ENCODE peak calls at places on chromosomes 2 and 18, in four cellular contexts. U, T, M and F are unnamed samples. For H3K36me3 and H3K9me3, the result is how much of the 10 kb centered on the place peaks cover.

GRCh38 chr18:49722472-49722871 is 90.9 kb downstream of the ACAA2 start:
- DNase-seq in U (no peak), T (no peak), M (no peak), F (no peak)

GRCh38 chr18:13538630-13539029 is 187.7 kb downstream of the FAM210A start:
- DNase-seq in T (no peak), U (no peak), M (no peak), F (no peak)

GRCh38 chr18:8610442-8610801 is 1.2 kb downstream of the RAB12 start:
- DNase-seq in U (no peak), T (peak), M (no peak), F (peak)

GRCh38 chr2:197307236-197307932 is 3.2 kb downstream of the ANKRD44 start:
- DNase-seq in M (no peak), U (no peak), T (no peak), F (no peak)

GRCh38 chr2:43136862-43137261 is 89.5 kb downstream of the ZFP36L2 start:
- DNase-seq in U (no peak), T (no peak), M (no peak), F (no peak)

GRCh38 chr2:194383404-194383803 is 1273.6 kb upstream of the SLC39A10 start:
- DNase-seq in M (no peak), U (no peak), T (no peak), F (no peak)

GRCh38 chr2:226190479-226191252 is 609.0 kb downstream of the IRS1 start:
- DNase-seq in U (no peak), T (peak), M (no peak), F (no peak)

GRCh38 chr2:38652431-38653273 is 13.3 kb upstream of the GALM start:
- DNase-seq in T (no peak), U (no peak), M (no peak), F (no peak)

GRCh38 chr2:158025263-158025996 is 76.2 kb upstream of the UPP2 start:
- DNase-seq in T (peak), U (no peak), M (no peak), F (no peak)

GRCh38 chr2:186946896-186947467 is 98.0 kb upstream of the ZSWIM2 start:
- DNase-seq in M (no peak), T (no peak), U (no peak), F (no peak)

GRCh38 chr18:57429607-57430165 is 5.5 kb upstream of the ONECUT2 start:
- DNase-seq in T (no peak), U (no peak), M (no peak), F (no peak)

GRCh38 chr2:163269375-163270021 is 430.9 kb upstream of the KCNH7 start:
- DNase-seq in T (peak), U (no peak), M (no peak), F (peak)

GRCh38 chr2:86706220-86706619 is 13.9 kb upstream of the RMND5A start:
- DNase-seq in M (no peak), T (no peak), U (no peak), F (no peak)

GRCh38 chr18:74498712-74499629 is 2.8 kb downstream of the CNDP2 start:
- DNase-seq in T (no peak), M (no peak), U (no peak), F (peak)

GRCh38 chr18:49464718-49465598 is 4.5 kb upstream of the DYM start:
- DNase-seq in M (no peak), T (no peak), U (no peak), F (no peak)

GRCh38 chr2:138276367-138276766 is 225.2 kb upstream of the SPOPL start:
- DNase-seq in M (no peak), T (no peak), U (no peak), F (no peak)

GRCh38 chr2:121826036-121826435 is 70.6 kb downstream of the TSN start:
- DNase-seq in M (no peak), T (no peak), U (no peak), F (no peak)

GRCh38 chr2:132916219-132916618 is 246.2 kb upstream of the LYPD1 start:
- DNase-seq in M (no peak), T (no peak), U (no peak), F (no peak)

GRCh38 chr2:148888003-148888501 is 13.0 kb downstream of the KIF5C start:
- DNase-seq in M (no peak), T (no peak), U (no peak), F (no peak)

DNA sequence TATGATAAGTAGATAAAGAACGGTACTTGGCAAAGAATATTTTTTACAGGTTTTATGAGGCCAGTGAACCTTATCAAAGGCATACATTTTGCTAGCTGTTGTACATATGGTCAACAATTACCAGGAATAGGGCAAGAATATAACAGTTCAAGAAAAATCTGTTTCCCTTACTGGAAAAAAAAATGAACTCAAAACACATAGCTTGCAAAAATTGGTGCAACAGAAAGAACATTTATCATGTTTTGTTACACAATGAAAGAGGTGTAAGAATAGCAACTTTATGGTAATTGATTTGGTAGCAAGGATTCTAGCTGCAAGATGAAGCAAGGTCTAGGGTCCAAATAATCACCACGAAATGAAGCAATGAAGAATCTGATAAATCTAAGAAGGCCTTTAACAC is 41.6 kb downstream of the TTC21B start:
- DNase-seq in U (no peak), M (no peak), T (no peak), F (no peak)
- H3K36me3 ChIP-seq in U (half or more), M (under half), T (under half), F (under half)

GRCh38 chr2:1227289-1227900 is 185.9 kb upstream of the TPO start:
- DNase-seq in M (no peak), T (no peak), U (peak), F (no peak)

GRCh38 chr2:1222062-1222461 is 191.2 kb upstream of the TPO start:
- DNase-seq in T (no peak), M (no peak), U (no peak), F (no peak)

GRCh38 chr2:1224901-1225300 is 188.4 kb upstream of the TPO start:
- DNase-seq in T (no peak), U (no peak), M (no peak), F (no peak)

GRCh38 chr2:1226766-1227165 is 186.5 kb upstream of the TPO start:
- DNase-seq in T (no peak), U (no peak), M (no peak), F (no peak)

GRCh38 chr2:1223791-1224190 is 189.5 kb upstream of the TPO start:
- DNase-seq in M (no peak), T (no peak), U (no peak), F (no peak)
- H3K9me3 ChIP-seq in M (under half), T (under half), U (under half), F (under half)

GRCh38 chr2:203412555-203413331 is 84.5 kb downstream of the ABI2 start:
- DNase-seq in M (no peak), T (no peak), U (peak), F (peak)

GRCh38 chr2:203404996-203405395 is 76.8 kb downstream of the ABI2 start:
- DNase-seq in M (no peak), U (no peak), T (no peak), F (no peak)

DNA sequence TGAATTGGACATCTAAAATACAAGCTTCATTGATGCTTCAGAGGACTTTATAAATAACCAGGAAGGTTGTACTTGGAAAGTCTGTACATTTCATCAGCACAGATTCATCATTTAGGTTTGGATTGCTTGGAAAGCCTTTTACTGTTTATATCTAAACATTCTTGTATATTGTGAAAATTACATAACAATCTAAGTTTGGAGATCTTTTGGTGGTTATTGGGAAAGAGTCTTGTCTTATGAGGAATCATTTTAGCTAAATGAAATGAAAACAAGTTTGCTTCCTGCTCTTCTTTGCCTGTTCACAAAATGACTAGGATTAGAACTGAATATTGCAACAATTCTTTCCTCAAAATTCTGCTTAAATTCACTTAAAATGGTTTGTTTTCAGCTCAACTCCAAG is 79.3 kb downstream of the ABI2 start:
- DNase-seq in U (no peak), T (peak), M (no peak), F (no peak)
- H3K36me3 ChIP-seq in U (half or more), T (under half), M (under half), F (half or more)

GRCh38 chr2:241820625-241821384 is 11.8 kb downstream of the NEU4 start:
- DNase-seq in M (no peak), T (no peak), U (no peak), F (no peak)
- H3K9me3 ChIP-seq in M (under half), T (under half), U (under half), F (under half)

GRCh38 chr2:97763176-97763845 is 49.9 kb downstream of the ZAP70 start:
- DNase-seq in M (no peak), U (no peak), T (no peak), F (no peak)
- H3K36me3 ChIP-seq in M (under half), U (half or more), T (half or more), F (under half)

DNA sequence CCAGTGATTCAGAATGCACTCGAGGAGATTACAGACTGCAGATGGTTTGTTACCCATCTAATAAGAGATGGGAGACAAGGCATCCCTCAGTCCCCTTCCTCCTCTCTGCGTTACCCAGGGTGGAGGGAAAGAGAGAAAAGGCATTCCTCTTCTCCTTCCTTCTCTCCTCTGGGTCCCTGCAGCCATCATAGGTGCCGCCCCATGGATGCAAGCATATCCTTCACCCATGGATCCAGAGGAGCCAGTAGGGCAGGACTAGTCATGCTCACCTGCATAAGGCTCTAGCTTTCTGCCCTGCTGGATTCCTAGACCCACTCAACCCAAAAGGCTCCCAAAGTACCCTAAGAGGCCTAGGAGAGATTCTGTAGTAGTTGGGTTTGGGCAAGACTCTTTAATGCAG is 20.4 kb downstream of the CMPK2 start:
- DNase-seq in U (no peak), M (no peak), T (peak), F (no peak)
- H3K9me3 ChIP-seq in U (half or more), M (under half), T (half or more), F (under half)

GRCh38 chr2:69848186-69848790 is 18.8 kb downstream of the GMCL1 start:
- DNase-seq in T (no peak), M (no peak), U (no peak), F (no peak)
- H3K36me3 ChIP-seq in T (under half), M (under half), U (half or more), F (under half)

DNA sequence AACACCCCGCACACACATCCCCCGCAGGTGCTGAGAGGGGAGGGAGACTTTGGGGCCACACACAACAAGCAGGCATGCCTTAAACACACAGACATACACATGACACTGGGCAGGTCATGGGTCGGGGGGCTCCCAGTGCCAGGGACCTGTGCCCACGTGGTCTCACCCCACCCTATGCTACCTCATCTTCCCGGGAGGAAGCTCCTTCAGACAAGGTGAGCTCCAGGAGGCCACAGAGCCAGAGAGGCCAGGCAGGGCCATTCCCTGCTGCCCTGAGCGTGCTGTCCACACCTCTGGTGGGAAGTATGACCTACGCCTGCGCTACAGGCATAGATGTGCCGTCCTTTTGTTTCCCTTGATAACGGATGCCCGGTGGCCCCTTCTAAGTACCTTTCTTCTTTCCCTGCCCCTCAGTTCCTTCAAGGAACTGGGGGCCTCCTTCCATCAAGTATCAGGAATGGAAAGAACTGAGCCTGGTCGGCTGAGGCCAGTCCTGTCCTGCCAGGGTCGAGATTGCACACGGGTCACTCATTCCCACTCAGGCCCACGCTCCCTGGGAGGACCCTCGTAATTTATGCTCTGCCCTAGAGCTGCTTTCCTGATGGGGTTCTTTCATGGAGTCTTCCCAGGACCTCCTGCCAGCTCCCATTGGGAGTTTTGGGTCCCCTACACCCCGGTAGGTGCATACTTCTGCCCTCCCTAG is 4.7 kb downstream of the TEKT4 start:
- DNase-seq in T (no peak), U (no peak), M (no peak), F (no peak)
- H3K9me3 ChIP-seq in T (under half), U (under half), M (under half), F (under half)